ENCODE peak calls at places on chromosomes 11 and 22, in six cellular contexts. One of them, this sample, is unnamed.

GRCh38 chr11:66478823-66479740 is 1.2 kb upstream of the DPP3 start:
- DNase-seq in H9: no peak
- DNase-seq in neuronal stem cell: no peak
- DNase-seq in osteoblast: peak; percentile 87
- DNase-seq in IMR-90: peak; percentile 20
- DNase-seq in PC-9: peak; percentile 33
- DNase-seq in this sample: peak; percentile 71

GRCh38 chr11:131977854-131978253 is 607.4 kb downstream of the NTM start:
- DNase-seq in PC-9: no peak
- DNase-seq in IMR-90: peak; percentile 77
- DNase-seq in osteoblast: peak; percentile 79
- DNase-seq in neuronal stem cell: no peak
- DNase-seq in H9: peak; percentile 33
- DNase-seq in this sample: peak; percentile 61

GRCh38 chr11:132402056-132402684 is 1031.8 kb downstream of the NTM start:
- DNase-seq in osteoblast: peak; percentile 79
- DNase-seq in H9: peak; percentile 76
- DNase-seq in IMR-90: peak; percentile 51
- DNase-seq in neuronal stem cell: peak; percentile 43
- DNase-seq in PC-9: no peak
- DNase-seq in this sample: peak; percentile 79

GRCh38 chr11:101133190-101133589 is 3.6 kb upstream of the PGR start:
- DNase-seq in H9: no peak
- DNase-seq in osteoblast: no peak
- DNase-seq in PC-9: no peak
- DNase-seq in IMR-90: no peak
- DNase-seq in neuronal stem cell: no peak
- DNase-seq in this sample: no peak

GRCh38 chr22:48554893-48555552 is 1272.7 kb downstream of the BRD1 start:
- DNase-seq in IMR-90: no peak
- DNase-seq in neuronal stem cell: no peak
- DNase-seq in PC-9: no peak
- DNase-seq in H9: peak; percentile 68
- DNase-seq in osteoblast: no peak
- DNase-seq in this sample: peak; percentile 53

GRCh38 chr11:120611576-120611975 is 100.0 kb downstream of the GRIK4 start:
- DNase-seq in H9: peak; percentile 41
- DNase-seq in neuronal stem cell: no peak
- DNase-seq in PC-9: no peak
- DNase-seq in IMR-90: no peak
- DNase-seq in osteoblast: no peak
- DNase-seq in this sample: peak; percentile 52

GRCh38 chr22:28009272-28009827 is 90.3 kb upstream of the PITPNB start:
- DNase-seq in H9: peak; percentile 83
- DNase-seq in PC-9: peak; percentile 68
- DNase-seq in osteoblast: peak; percentile 98
- DNase-seq in neuronal stem cell: peak; percentile 65
- DNase-seq in IMR-90: peak; percentile 78
- DNase-seq in this sample: peak; percentile 87

GRCh38 chr11:79062814-79063762 is 377.7 kb downstream of the TENM4 start:
- DNase-seq in osteoblast: peak; percentile 93
- DNase-seq in PC-9: no peak
- DNase-seq in IMR-90: peak; percentile 41
- DNase-seq in H9: peak; percentile 65
- DNase-seq in neuronal stem cell: no peak
- DNase-seq in this sample: peak; percentile 80

GRCh38 chr11:17354070-17354924 is 2.7 kb downstream of the NCR3LG1 start:
- DNase-seq in H9: peak; percentile 60
- DNase-seq in osteoblast: peak; percentile 82
- DNase-seq in IMR-90: peak; percentile 79
- DNase-seq in neuronal stem cell: peak; percentile 54
- DNase-seq in PC-9: peak; percentile 53
- DNase-seq in this sample: peak; percentile 86

GRCh38 chr11:58832246-58832645 is 12.3 kb downstream of the GLYATL2 start:
- DNase-seq in PC-9: no peak
- DNase-seq in IMR-90: no peak
- DNase-seq in neuronal stem cell: no peak
- DNase-seq in H9: no peak
- DNase-seq in osteoblast: peak; percentile 9
- DNase-seq in this sample: no peak

GRCh38 chr11:94705419-94705818 is 62.7 kb upstream of the AMOTL1 start:
- DNase-seq in osteoblast: no peak
- DNase-seq in PC-9: no peak
- DNase-seq in IMR-90: no peak
- DNase-seq in neuronal stem cell: no peak
- DNase-seq in H9: no peak
- DNase-seq in this sample: no peak

GRCh38 chr22:43429426-43429825 is 17.6 kb downstream of the MPPED1 start:
- DNase-seq in H9: no peak
- DNase-seq in osteoblast: no peak
- DNase-seq in IMR-90: no peak
- DNase-seq in PC-9: no peak
- DNase-seq in neuronal stem cell: no peak
- DNase-seq in this sample: no peak

GRCh38 chr11:11667056-11667455 is 45.3 kb upstream of the GALNT18 start:
- DNase-seq in H9: no peak
- DNase-seq in neuronal stem cell: no peak
- DNase-seq in IMR-90: no peak
- DNase-seq in PC-9: no peak
- DNase-seq in osteoblast: no peak
- DNase-seq in this sample: no peak

GRCh38 chr11:86183694-86184093 is 60.9 kb upstream of the EED start:
- DNase-seq in osteoblast: no peak
- DNase-seq in H9: no peak
- DNase-seq in neuronal stem cell: no peak
- DNase-seq in PC-9: no peak
- DNase-seq in IMR-90: peak; percentile 76
- DNase-seq in this sample: no peak

GRCh38 chr11:86182976-86183584 is 61.5 kb upstream of the EED start:
- DNase-seq in PC-9: peak; percentile 88
- DNase-seq in IMR-90: peak; percentile 35
- DNase-seq in osteoblast: no peak
- DNase-seq in H9: no peak
- DNase-seq in neuronal stem cell: no peak
- DNase-seq in this sample: no peak

GRCh38 chr11:86185346-86185745 is 59.2 kb upstream of the EED start:
- DNase-seq in PC-9: no peak
- DNase-seq in neuronal stem cell: no peak
- DNase-seq in osteoblast: no peak
- DNase-seq in IMR-90: no peak
- DNase-seq in H9: no peak
- DNase-seq in this sample: no peak

GRCh38 chr11:86184728-86185127 is 59.8 kb upstream of the EED start:
- DNase-seq in neuronal stem cell: no peak
- DNase-seq in IMR-90: no peak
- DNase-seq in PC-9: no peak
- DNase-seq in osteoblast: no peak
- DNase-seq in H9: no peak
- DNase-seq in this sample: no peak

GRCh38 chr11:86186420-86186819 is 58.1 kb upstream of the EED start:
- DNase-seq in H9: no peak
- DNase-seq in neuronal stem cell: no peak
- DNase-seq in osteoblast: no peak
- DNase-seq in IMR-90: no peak
- DNase-seq in PC-9: no peak
- DNase-seq in this sample: no peak
- H2AFZ ChIP-seq in H9: no peak overlapping the region
- H2AFZ ChIP-seq in neuronal stem cell: no peak overlapping the region
- H2AFZ ChIP-seq in osteoblast: peak overlapping the region; percentile 18
- H2AFZ ChIP-seq in IMR-90: no peak overlapping the region
- H2AFZ ChIP-seq in PC-9: peak overlapping the region; percentile 20
- H2AFZ ChIP-seq in this sample: no peak overlapping the region

GRCh38 chr22:35363571-35364086 is 17.3 kb upstream of the HMOX1 start:
- DNase-seq in PC-9: no peak
- DNase-seq in neuronal stem cell: no peak
- DNase-seq in H9: no peak
- DNase-seq in IMR-90: no peak
- DNase-seq in osteoblast: no peak
- DNase-seq in this sample: no peak
- H2AFZ ChIP-seq in PC-9: no peak overlapping the region
- H2AFZ ChIP-seq in neuronal stem cell: no peak overlapping the region
- H2AFZ ChIP-seq in H9: no peak overlapping the region
- H2AFZ ChIP-seq in IMR-90: no peak overlapping the region
- H2AFZ ChIP-seq in osteoblast: no peak overlapping the region
- H2AFZ ChIP-seq in this sample: no peak overlapping the region

DNA sequence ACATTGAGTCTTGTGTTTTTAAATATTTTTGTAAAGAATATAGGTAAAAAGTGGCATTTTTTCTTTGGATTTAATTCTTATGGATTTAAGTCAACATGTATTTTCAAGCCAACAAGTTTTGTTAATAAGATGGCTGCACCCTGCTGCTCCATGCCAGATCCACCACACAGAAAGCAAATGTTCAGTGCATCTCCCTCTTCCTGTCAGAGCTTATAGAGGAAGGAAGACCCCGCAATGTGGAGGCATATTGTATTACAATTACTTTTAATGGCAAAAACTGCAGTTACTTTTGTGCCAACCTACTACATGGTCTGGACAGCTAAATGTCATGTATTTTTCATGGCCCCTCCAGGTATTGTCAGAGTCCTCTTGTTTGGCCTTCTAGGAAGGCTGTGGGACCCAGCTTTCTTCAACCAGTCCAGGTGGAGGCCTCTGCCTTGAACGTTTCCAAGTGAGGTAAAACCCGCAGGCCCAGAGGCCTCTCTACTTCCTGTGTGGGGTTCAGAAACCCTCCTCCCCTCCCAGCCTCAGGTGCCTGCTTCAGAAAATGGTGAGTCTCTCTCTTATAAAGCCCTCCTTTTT is at the start of gene CD3E:
- DNase-seq in PC-9: no peak
- DNase-seq in osteoblast: no peak
- DNase-seq in neuronal stem cell: no peak
- DNase-seq in H9: no peak
- DNase-seq in IMR-90: no peak
- DNase-seq in this sample: no peak
- H2AFZ ChIP-seq in PC-9: no peak within 1 kb of the TSS
- H2AFZ ChIP-seq in osteoblast: no peak within 1 kb of the TSS
- H2AFZ ChIP-seq in neuronal stem cell: peak within 1 kb of the TSS; percentile 40
- H2AFZ ChIP-seq in H9: no peak within 1 kb of the TSS
- H2AFZ ChIP-seq in IMR-90: no peak within 1 kb of the TSS
- H2AFZ ChIP-seq in this sample: peak within 1 kb of the TSS; percentile 95

DNA sequence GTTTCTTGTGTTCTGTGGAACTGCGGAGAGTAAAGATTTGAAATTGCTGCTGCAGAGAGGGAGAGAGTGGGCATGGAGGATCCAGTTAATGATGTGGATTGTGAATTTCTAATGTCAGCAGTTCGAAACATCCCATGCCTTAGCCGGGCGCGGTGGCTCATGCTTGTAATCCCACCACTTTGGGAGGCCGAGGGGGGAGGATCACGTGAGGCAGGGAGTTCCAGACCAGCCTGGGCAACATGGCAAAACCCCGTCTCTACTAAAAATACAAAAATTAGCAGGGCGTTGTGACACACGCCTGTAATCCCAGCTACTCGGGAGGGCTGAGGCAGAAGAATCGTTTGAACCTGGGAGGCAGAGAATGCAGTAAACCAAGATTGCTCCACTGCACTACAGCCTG is 1.1 kb upstream of the CAVIN3 start:
- DNase-seq in IMR-90: no peak
- DNase-seq in osteoblast: no peak
- DNase-seq in H9: no peak
- DNase-seq in PC-9: no peak
- DNase-seq in neuronal stem cell: no peak
- DNase-seq in this sample: no peak
- H2AFZ ChIP-seq in IMR-90: no peak overlapping the region
- H2AFZ ChIP-seq in osteoblast: peak overlapping the region; percentile 56
- H2AFZ ChIP-seq in H9: no peak overlapping the region
- H2AFZ ChIP-seq in PC-9: no peak overlapping the region
- H2AFZ ChIP-seq in neuronal stem cell: no peak overlapping the region
- H2AFZ ChIP-seq in this sample: no peak overlapping the region

This sample was measured in GM23338.